ENCODE peak calls at places on chromosomes 2 and 18, in seven cellular contexts. C, P, Q, F, I, Z and R are unnamed samples. For H3K4me1, the result is how much of the 10 kb centered on the place peaks cover.

GRCh38 chr2:240411261-240412160 is 24.0 kb upstream of the GPC1 start:
- DNase-seq in C (no peak), P (no peak), Q (peak), F (no peak), I (no peak), Z (no peak), R (no peak)

GRCh38 chr18:32372381-32373061 is 98.2 kb downstream of the GAREM1 start:
- DNase-seq in C (peak), P (no peak), Q (no peak), F (no peak), I (no peak), Z (no peak), R (peak)

GRCh38 chr2:78979380-78980238 is 45.9 kb upstream of the REG3G start:
- DNase-seq in C (no peak), P (peak), Q (peak), F (no peak), I (peak), Z (no peak), R (peak)

GRCh38 chr2:168208652-168209051 is 38.7 kb downstream of the STK39 start:
- DNase-seq in C (peak), P (no peak), Q (no peak), F (no peak), I (no peak), Z (no peak), R (no peak)

GRCh38 chr2:68548396-68548795 is 81.0 kb downstream of the APLF start:
- DNase-seq in C (peak), P (no peak), Q (no peak), F (peak), I (no peak), Z (no peak), R (no peak)

GRCh38 chr18:8990276-8991031 is 112.0 kb upstream of the NDUFV2 start:
- DNase-seq in C (no peak), P (no peak), Q (no peak), F (no peak), I (no peak), Z (no peak), R (no peak)

GRCh38 chr2:58973831-58974281 is 732.7 kb upstream of the FANCL start:
- DNase-seq in C (no peak), P (no peak), Q (peak), F (no peak), I (peak), Z (no peak), R (no peak)

GRCh38 chr2:187640926-187641510 is 86.8 kb upstream of the TFPI start:
- DNase-seq in C (no peak), P (no peak), Q (no peak), F (no peak), I (no peak), Z (no peak), R (no peak)

GRCh38 chr2:155633887-155634570 is 698.5 kb downstream of the NR4A2 start:
- DNase-seq in C (no peak), P (peak), Q (no peak), F (no peak), I (no peak), Z (peak), R (no peak)

GRCh38 chr2:24245986-24246779 is 71.3 kb downstream of the FAM228A start:
- DNase-seq in C (no peak), P (no peak), Q (no peak), F (peak), I (no peak), Z (no peak), R (no peak)

GRCh38 chr2:20138696-20139095 is 86.2 kb downstream of the SDC1 start:
- DNase-seq in C (no peak), P (no peak), Q (no peak), F (no peak), I (no peak), Z (no peak), R (no peak)

GRCh38 chr2:68774569-68775271 is 40.1 kb downstream of the ARHGAP25 start:
- DNase-seq in C (no peak), P (peak), Q (no peak), F (peak), I (no peak), Z (peak), R (peak)

GRCh38 chr2:239465017-239466001 is 64.5 kb upstream of the HDAC4 start:
- DNase-seq in C (peak), P (no peak), Q (peak), F (no peak), I (no peak), Z (no peak), R (peak)

GRCh38 chr2:26573241-26573925 is 67.8 kb downstream of the CIB4 start:
- DNase-seq in C (no peak), P (no peak), Q (no peak), F (no peak), I (no peak), Z (no peak), R (no peak)

GRCh38 chr18:41096504-41096903 is 858.5 kb upstream of the PIK3C3 start:
- DNase-seq in C (peak), P (peak), Q (no peak), F (peak), I (peak), Z (no peak), R (no peak)

GRCh38 chr2:43370705-43371104 is 144.3 kb upstream of the ZFP36L2 start:
- DNase-seq in C (no peak), P (peak), Q (no peak), F (no peak), I (no peak), Z (no peak), R (no peak)

GRCh38 chr2:239285071-239285931 is 115.5 kb downstream of the HDAC4 start:
- DNase-seq in C (no peak), P (no peak), Q (no peak), F (no peak), I (no peak), Z (no peak), R (no peak)

GRCh38 chr2:66862871-66863650 is 428.1 kb downstream of the MEIS1 start:
- DNase-seq in C (peak), P (no peak), Q (no peak), F (peak), I (no peak), Z (no peak), R (no peak)

GRCh38 chr2:231926180-231926741 is at the start of gene NPPC:
- DNase-seq in C (peak), P (peak), Q (peak), F (peak), I (peak), Z (no peak), R (peak)

GRCh38 chr2:17849260-17849659 is 29.2 kb upstream of the KCNS3 start:
- DNase-seq in C (no peak), P (no peak), Q (no peak), F (no peak), I (peak), Z (no peak), R (no peak)

GRCh38 chr2:39434233-39434897 is 2.7 kb downstream of the MAP4K3 start:
- DNase-seq in C (no peak), P (no peak), Q (no peak), F (peak), I (no peak), Z (no peak), R (no peak)

GRCh38 chr2:146652311-146652710 is 1192.5 kb upstream of the ACVR2A start:
- DNase-seq in C (peak), P (no peak), Q (no peak), F (peak), I (no peak), Z (no peak), R (no peak)

GRCh38 chr2:128628996-128629395 is 310.3 kb upstream of the HS6ST1 start:
- DNase-seq in C (no peak), P (no peak), Q (no peak), F (no peak), I (no peak), Z (no peak), R (no peak)

GRCh38 chr18:801137-801536 is 10.9 kb downstream of the YES1 start:
- DNase-seq in C (no peak), P (no peak), Q (no peak), F (no peak), I (no peak), Z (no peak), R (no peak)

GRCh38 chr2:240256704-240257637 is 116.5 kb upstream of the OTOS start:
- DNase-seq in C (no peak), P (no peak), Q (peak), F (no peak), I (no peak), Z (no peak), R (no peak)

GRCh38 chr2:53631313-53632125 is 136.1 kb upstream of the CHAC2 start:
- DNase-seq in C (no peak), P (no peak), Q (no peak), F (no peak), I (no peak), Z (no peak), R (no peak)

GRCh38 chr18:39489426-39489825 is 1923.8 kb upstream of the CELF4 start:
- DNase-seq in C (no peak), P (no peak), Q (no peak), F (no peak), I (no peak), Z (no peak), R (no peak)

GRCh38 chr2:26614205-26615128 is 26.7 kb downstream of the CIB4 start:
- DNase-seq in C (no peak), P (no peak), Q (no peak), F (no peak), I (no peak), Z (no peak), R (no peak)

GRCh38 chr2:203688798-203689197 is 17.6 kb upstream of the CD28 start:
- DNase-seq in C (peak), P (no peak), Q (no peak), F (peak), I (peak), Z (peak), R (no peak)

GRCh38 chr2:85921659-85922058 is 32.9 kb upstream of the ST3GAL5 start:
- DNase-seq in C (no peak), P (no peak), Q (no peak), F (no peak), I (no peak), Z (no peak), R (no peak)

GRCh38 chr2:44819061-44819460 is 122.4 kb upstream of the SIX3 start:
- DNase-seq in C (no peak), P (no peak), Q (no peak), F (no peak), I (no peak), Z (no peak), R (no peak)

GRCh38 chr2:98730053-98730850 is 680 bp downstream of the MGAT4A start:
- DNase-seq in C (no peak), P (peak), Q (peak), F (no peak), I (peak), Z (no peak), R (peak)

GRCh38 chr2:197873293-197873701 is 68.9 kb downstream of the PLCL1 start:
- DNase-seq in C (no peak), P (no peak), Q (peak), F (peak), I (peak), Z (no peak), R (no peak)

GRCh38 chr2:181627545-181627944 is 29.4 kb downstream of the CERKL start:
- DNase-seq in C (peak), P (no peak), Q (no peak), F (peak), I (no peak), Z (no peak), R (no peak)

GRCh38 chr18:3529077-3529476 is 79.1 kb downstream of the TGIF1 start:
- DNase-seq in C (no peak), P (no peak), Q (no peak), F (no peak), I (no peak), Z (no peak), R (no peak)

GRCh38 chr2:11159574-11160170 is 4.4 kb downstream of the SLC66A3 start:
- DNase-seq in C (no peak), P (no peak), Q (no peak), F (no peak), I (no peak), Z (no peak), R (no peak)

GRCh38 chr18:63073481-63073880 is 246.1 kb downstream of the BCL2 start:
- DNase-seq in C (no peak), P (no peak), Q (no peak), F (no peak), I (no peak), Z (no peak), R (no peak)

GRCh38 chr18:48801728-48802542 is 148.8 kb downstream of the SMAD7 start:
- DNase-seq in C (no peak), P (no peak), Q (peak), F (no peak), I (no peak), Z (no peak), R (peak)
- H3K4me1 ChIP-seq in C (under half), P (under half), Q (under half), F (under half), I (under half), Z (half or more), R (under half)

GRCh38 chr2:3641841-3642421 is 16.1 kb upstream of the ALLC start:
- DNase-seq in C (no peak), P (no peak), Q (peak), F (no peak), I (no peak), Z (no peak), R (no peak)
- H3K9ac ChIP-seq in C (no peak), P (no peak), Q (no peak), F (no peak), I (no peak), Z (no peak), R (no peak)

GRCh38 chr2:29113891-29114321 is 1.3 kb upstream of the CLIP4 start:
- DNase-seq in C (peak), P (no peak), Q (no peak), F (peak), I (no peak), Z (no peak), R (peak)

GRCh38 chr2:29117636-29118303 is 2.6 kb downstream of the CLIP4 start:
- DNase-seq in C (peak), P (peak), Q (no peak), F (peak), I (no peak), Z (no peak), R (no peak)

GRCh38 chr2:29114514-29114840 is 738 bp upstream of the CLIP4 start:
- DNase-seq in C (no peak), P (no peak), Q (no peak), F (no peak), I (no peak), Z (no peak), R (no peak)

GRCh38 chr2:29114841-29115609 is at the start of gene CLIP4:
- DNase-seq in C (peak), P (peak), Q (no peak), F (peak), I (peak), Z (no peak), R (peak)

GRCh38 chr2:29115797-29116781 is 874 bp downstream of the CLIP4 start:
- DNase-seq in C (peak), P (peak), Q (peak), F (peak), I (peak), Z (peak), R (peak)
- H3K4me1 ChIP-seq in C (half or more), P (under half), Q (under half), F (under half), I (under half), Z (under half), R (under half)

GRCh38 chr18:59718108-59719057 is 21.2 kb upstream of the CCBE1 start:
- DNase-seq in C (peak), P (peak), Q (no peak), F (peak), I (no peak), Z (no peak), R (no peak)
- H3K9ac ChIP-seq in C (no peak), P (no peak), Q (no peak), F (peak), I (no peak), Z (no peak), R (no peak)

GRCh38 chr2:105324732-105325131 is 4.8 kb downstream of the TGFBRAP1 start:
- DNase-seq in C (peak), P (peak), Q (no peak), F (peak), I (peak), Z (no peak), R (no peak)
- H3K4me1 ChIP-seq in C (half or more), P (under half), Q (under half), F (under half), I (under half), Z (under half), R (under half)

GRCh38 chr2:189412330-189412953 is 28.8 kb upstream of the WDR75 start:
- DNase-seq in C (no peak), P (peak), Q (no peak), F (peak), I (peak), Z (no peak), R (peak)
- H3K9ac ChIP-seq in C (no peak), P (peak), Q (no peak), F (peak), I (no peak), Z (no peak), R (no peak)

GRCh38 chr2:207419331-207419730 is 110.4 kb upstream of the CREB1 start:
- DNase-seq in C (no peak), P (no peak), Q (no peak), F (no peak), I (no peak), Z (no peak), R (no peak)

GRCh38 chr2:207413376-207413907 is 116.3 kb upstream of the CREB1 start:
- DNase-seq in C (no peak), P (no peak), Q (no peak), F (no peak), I (no peak), Z (no peak), R (no peak)

GRCh38 chr2:207418422-207418821 is 111.3 kb upstream of the CREB1 start:
- DNase-seq in C (no peak), P (no peak), Q (no peak), F (no peak), I (no peak), Z (no peak), R (no peak)

GRCh38 chr2:207416936-207417718 is 112.6 kb upstream of the CREB1 start:
- DNase-seq in C (peak), P (no peak), Q (no peak), F (peak), I (no peak), Z (no peak), R (no peak)

DNA sequence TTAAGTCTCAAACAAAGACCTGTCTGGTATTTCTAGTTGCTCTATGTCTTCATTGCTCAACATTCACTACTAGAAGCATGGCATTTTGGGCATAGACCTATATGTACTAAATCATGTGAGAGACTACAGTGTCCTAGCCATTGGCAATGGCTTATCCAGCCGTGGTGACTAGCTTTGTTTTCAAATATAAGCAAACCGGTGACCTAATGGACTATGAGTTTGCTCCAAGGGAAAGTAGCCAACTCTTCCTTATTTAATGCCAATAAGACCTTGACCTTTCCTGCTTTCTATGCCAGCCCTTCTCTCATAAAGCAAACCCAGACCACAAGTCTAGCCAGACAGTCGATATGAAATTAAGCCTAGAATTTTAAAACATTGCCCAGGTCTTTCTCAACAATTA is 113.7 kb upstream of the CREB1 start:
- DNase-seq in C (no peak), P (peak), Q (no peak), F (no peak), I (no peak), Z (no peak), R (no peak)
- H3K4me1 ChIP-seq in C (under half), P (under half), Q (under half), F (under half), I (under half), Z (under half), R (under half)